ENCODE peak calls at places on chromosomes 11 and 22, in eight cellular contexts. O is GM23248, H is neural progenitor cell, F is cardiac muscle cell, L is hepatocyte, S is HCT116, W is sigmoid colon, V is SK-N-SH. J is an unnamed sample. For H3K4me1 and H3K36me3, the result is how much of the 10 kb centered on the place peaks cover.

GRCh38 chr22:21921729-21922128 is 30.9 kb downstream of the PPM1F start:
- DNase-seq in H (no peak), V (no peak), W (no peak), S (no peak), O (peak), L (no peak), F (no peak), J (no peak)

GRCh38 chr22:38414009-38414395 is 41.0 kb downstream of the KCNJ4 start:
- DNase-seq in S (no peak), O (no peak), H (no peak), V (no peak), F (no peak), W (peak), L (no peak), J (no peak)

GRCh38 chr11:130061017-130061416 is 8.7 kb upstream of the APLP2 start:
- DNase-seq in O (no peak), F (no peak), S (no peak), L (no peak), W (no peak), V (no peak), H (no peak), J (no peak)

GRCh38 chr11:15779518-15779917 is 576.8 kb downstream of the SOX6 start:
- DNase-seq in V (no peak), L (no peak), S (no peak), W (no peak), H (no peak), F (no peak), O (no peak), J (no peak)

GRCh38 chr22:49662681-49663080 is 165.0 kb downstream of the BRD1 start:
- DNase-seq in H (no peak), F (no peak), V (no peak), O (no peak), L (no peak), S (no peak), W (no peak), J (no peak)

GRCh38 chr22:27857441-27857840 is 55.9 kb upstream of the MN1 start:
- DNase-seq in L (no peak), W (no peak), S (no peak), V (no peak), H (no peak), O (peak), F (no peak), J (no peak)

GRCh38 chr11:112863304-112863703 is 97.9 kb upstream of the NCAM1 start:
- DNase-seq in H (no peak), V (no peak), L (no peak), S (no peak), F (no peak), O (no peak), W (no peak), J (no peak)

GRCh38 chr11:50170115-50170514 is 137.4 kb downstream of the OR4C45 start:
- DNase-seq in F (no peak), V (no peak), H (no peak), S (no peak), L (no peak), W (no peak), O (no peak), J (no peak)

GRCh38 chr11:83691387-83692088 is 405.4 kb upstream of the CCDC90B start:
- DNase-seq in O (peak), S (no peak), V (no peak), W (no peak), H (no peak), F (peak), L (peak), J (no peak)

GRCh38 chr22:28637225-28637624 is 42.4 kb downstream of the TTC28 start:
- DNase-seq in O (no peak), F (no peak), L (no peak), H (no peak), S (no peak), W (no peak), V (no peak), J (no peak)

GRCh38 chr11:102138677-102139076 is 28.4 kb downstream of the YAP1 start:
- DNase-seq in L (no peak), F (peak), V (no peak), O (peak), H (no peak), W (no peak), S (no peak), J (peak)

GRCh38 chr11:95372097-95372656 is 141.2 kb upstream of the SESN3 start:
- DNase-seq in O (no peak), S (no peak), H (no peak), F (no peak), V (no peak), W (no peak), L (no peak), J (no peak)

GRCh38 chr11:119739021-119739703 is 10.2 kb upstream of the NECTIN1 start:
- DNase-seq in W (no peak), O (no peak), V (no peak), S (no peak), H (no peak), L (peak), F (no peak), J (no peak)

GRCh38 chr11:86228967-86229330 is 15.6 kb upstream of the EED start:
- DNase-seq in S (no peak), O (no peak), V (no peak), L (no peak), W (no peak), H (no peak), F (no peak), J (no peak)

GRCh38 chr11:1280116-1281035 is 29.1 kb downstream of the TOLLIP start:
- DNase-seq in S (no peak), H (no peak), V (no peak), L (no peak), W (no peak), O (no peak), F (no peak), J (no peak)

GRCh38 chr11:134374891-134375550 is 37.0 kb downstream of the B3GAT1 start:
- DNase-seq in L (no peak), F (no peak), W (peak), O (no peak), V (no peak), H (no peak), S (no peak), J (no peak)

GRCh38 chr11:94849836-94850235 is 81.7 kb downstream of the AMOTL1 start:
- DNase-seq in H (no peak), V (no peak), O (peak), L (no peak), F (peak), S (no peak), W (no peak), J (no peak)

GRCh38 chr11:101346591-101346990 is 217.0 kb upstream of the PGR start:
- DNase-seq in W (no peak), O (peak), V (no peak), H (no peak), L (no peak), S (no peak), F (peak), J (no peak)

GRCh38 chr22:43783777-43784176 is 28.3 kb downstream of the EFCAB6 start:
- DNase-seq in W (no peak), O (peak), F (peak), H (no peak), S (peak), L (no peak), V (no peak), J (no peak)

GRCh38 chr11:12585861-12586260 is 88.4 kb upstream of the TEAD1 start:
- DNase-seq in L (no peak), O (no peak), S (no peak), V (no peak), F (no peak), W (no peak), H (no peak), J (no peak)

GRCh38 chr11:77518471-77518870 is 44.6 kb upstream of the PAK1 start:
- DNase-seq in F (no peak), S (no peak), L (no peak), W (no peak), V (no peak), O (no peak), H (no peak), J (no peak)

GRCh38 chr11:128405693-128406364 is 181.5 kb downstream of the ETS1 start:
- DNase-seq in V (no peak), H (no peak), F (peak), S (no peak), W (no peak), O (peak), L (no peak), J (no peak)

GRCh38 chr11:36012410-36012809 is 68.5 kb downstream of the LDLRAD3 start:
- DNase-seq in O (peak), W (no peak), V (no peak), F (peak), L (no peak), H (no peak), S (no peak), J (no peak)

GRCh38 chr22:35046744-35047462 is 19.1 kb upstream of the ISX start:
- DNase-seq in O (no peak), L (no peak), W (no peak), H (no peak), F (no peak), S (no peak), V (no peak), J (no peak)

GRCh38 chr11:69650081-69650831 is 9.3 kb downstream of the CCND1 start:
- DNase-seq in O (peak), H (no peak), V (peak), S (no peak), W (peak), L (no peak), F (no peak), J (no peak)

GRCh38 chr11:119729581-119730346 is 764 bp upstream of the NECTIN1 start:
- DNase-seq in V (peak), S (peak), L (peak), W (peak), H (peak), F (peak), O (peak), J (peak)

GRCh38 chr11:13680501-13681264 is 12.2 kb downstream of the FAR1 start:
- DNase-seq in W (no peak), S (no peak), L (no peak), H (no peak), V (no peak), O (peak), F (peak), J (no peak)

GRCh38 chr22:30602049-30602448 is 4.9 kb upstream of the TCN2 start:
- DNase-seq in V (no peak), L (peak), S (peak), O (peak), W (no peak), H (peak), F (peak), J (no peak)

GRCh38 chr11:124886978-124887666 is 10.5 kb downstream of the ROBO4 start:
- DNase-seq in L (no peak), V (peak), O (no peak), W (peak), H (no peak), F (no peak), S (no peak), J (no peak)

GRCh38 chr22:50481440-50482106 is at the start of gene ADM2:
- DNase-seq in W (no peak), V (peak), O (peak), S (no peak), H (peak), L (peak), F (peak), J (peak)

GRCh38 chr11:117412653-117413275 is 85.1 kb downstream of the CEP164 start:
- DNase-seq in L (no peak), F (no peak), O (no peak), S (no peak), H (no peak), W (peak), V (no peak), J (no peak)

GRCh38 chr11:132278801-132279574 is 908.6 kb downstream of the NTM start:
- DNase-seq in L (peak), F (peak), O (peak), V (no peak), H (peak), S (no peak), W (no peak), J (no peak)

GRCh38 chr22:37633693-37634504 is 5.6 kb upstream of the SH3BP1 start:
- DNase-seq in S (no peak), F (peak), O (peak), H (peak), V (peak), W (peak), L (peak), J (no peak)

GRCh38 chr22:19942071-19942885 is 660 bp upstream of the TXNRD2 start:
- DNase-seq in L (no peak), H (no peak), W (peak), O (peak), S (no peak), V (peak), F (peak), J (peak)

GRCh38 chr11:69126286-69126685 is 29.4 kb upstream of the SMIM38 start:
- DNase-seq in V (peak), F (no peak), W (no peak), O (no peak), S (no peak), H (no peak), L (no peak), J (no peak)

GRCh38 chr11:76781046-76781801 is 1.9 kb upstream of the TSKU start:
- DNase-seq in O (no peak), V (no peak), H (no peak), W (no peak), S (no peak), L (peak), F (no peak), J (no peak)

GRCh38 chr11:28517621-28518020 is 409.4 kb downstream of the METTL15 start:
- DNase-seq in L (no peak), V (no peak), H (no peak), F (no peak), O (no peak), S (no peak), W (no peak), J (no peak)

GRCh38 chr11:499201-500076 is 7.6 kb downstream of the RNH1 start:
- DNase-seq in S (no peak), O (no peak), H (no peak), V (no peak), W (no peak), F (no peak), L (no peak), J (no peak)

GRCh38 chr22:23564276-23564675 is 15.8 kb downstream of the IGLL1 start:
- DNase-seq in V (no peak), S (no peak), F (no peak), L (no peak), H (no peak), O (no peak), W (no peak), J (no peak)
- H3K4me1 ChIP-seq in V (under half), S (under half), F (under half), L (under half), H (under half), O (under half), W (under half), J (under half)

GRCh38 chr11:63682045-63682915 is 980 bp downstream of the RTN3 start:
- DNase-seq in S (no peak), V (peak), L (peak), H (peak), F (peak), W (peak), O (peak), J (peak)

GRCh38 chr11:63683133-63683991 is 2.1 kb downstream of the RTN3 start:
- DNase-seq in S (no peak), F (peak), W (no peak), H (no peak), O (peak), L (no peak), V (no peak), J (no peak)

GRCh38 chr11:63681208-63682044 is at the start of gene RTN3:
- DNase-seq in F (peak), H (peak), O (peak), V (peak), S (peak), L (peak), W (peak), J (peak)

GRCh38 chr11:63680842-63681207 is 475 bp upstream of the RTN3 start:
- DNase-seq in W (no peak), H (no peak), O (peak), V (peak), F (no peak), S (no peak), L (peak), J (peak)
- H3K4me3 ChIP-seq in W (peak), H (peak), O (peak), V (peak), F (peak), S (peak), L (peak), J (peak)

GRCh38 chr11:61581931-61582330 is 1.1 kb upstream of the SYT7 start:
- DNase-seq in S (no peak), W (no peak), L (no peak), F (no peak), V (no peak), O (no peak), H (no peak), J (no peak)
- H3K36me3 ChIP-seq in S (under half), W (under half), L (under half), F (under half), V (under half), O (under half), H (under half), J (under half)

DNA sequence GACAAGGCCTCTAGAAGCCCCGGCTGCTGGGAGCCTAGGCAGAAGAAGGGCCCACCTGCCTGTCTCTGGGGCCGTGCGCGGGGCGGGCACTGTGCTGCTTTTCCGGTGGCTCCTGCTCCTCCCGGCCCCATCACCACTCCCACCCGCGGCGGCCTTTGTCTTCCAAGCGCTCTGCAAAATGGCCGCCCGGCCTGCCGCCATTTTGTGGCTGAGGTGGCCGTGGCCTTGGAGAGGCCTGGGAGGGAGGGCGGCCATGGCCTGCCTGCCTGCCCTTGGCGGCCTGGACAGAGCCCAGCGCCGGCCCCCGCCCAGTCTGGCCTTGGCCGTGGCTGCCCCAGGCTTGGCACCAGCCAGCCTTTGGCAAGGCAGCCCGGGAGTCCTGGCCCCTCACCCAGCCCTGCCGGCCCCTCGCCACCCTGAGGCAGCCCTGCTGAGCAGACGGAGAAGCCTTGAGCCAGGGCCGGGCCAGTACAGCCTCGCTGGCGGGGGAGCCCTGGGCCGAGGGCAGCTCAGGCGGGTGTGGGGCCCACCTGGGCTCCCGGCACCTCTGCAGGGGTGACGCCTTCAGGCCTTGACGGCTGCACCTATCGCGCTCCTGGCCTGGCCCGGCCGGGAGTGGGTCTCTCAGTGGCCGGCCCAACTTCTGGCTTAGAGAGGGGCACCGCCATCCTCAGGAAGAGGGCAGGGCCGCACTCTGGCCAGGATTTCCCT is 46.0 kb upstream of the PPARA start:
- DNase-seq in L (no peak), O (peak), V (no peak), F (no peak), H (no peak), S (no peak), W (no peak), J (no peak)
- H3K4me1 ChIP-seq in L (under half), O (half or more), V (under half), F (under half), H (under half), S (under half), W (half or more), J (under half)

GRCh38 chr11:67466367-67466766 is 2.7 kb downstream of the TMEM134 start:
- DNase-seq in O (no peak), W (no peak), H (no peak), V (no peak), F (no peak), S (no peak), L (no peak), J (no peak)
- H3K4me3 ChIP-seq in O (no peak), W (no peak), H (no peak), V (no peak), F (no peak), S (no peak), L (no peak), J (no peak)

GRCh38 chr22:23291806-23292452 is 111.6 kb downstream of the BCR start:
- DNase-seq in F (no peak), V (no peak), L (no peak), O (no peak), W (no peak), H (no peak), S (no peak), J (no peak)
- H3K36me3 ChIP-seq in F (under half), V (half or more), L (under half), O (under half), W (under half), H (under half), S (under half), J (under half)

J was measured in HAP-1.